ENCODE peak calls at places on chromosome 19, in six cellular contexts. Q is T-cell; D is Karpas-422; I is stimulated activated naive B cell treated with anti-CD40 and anti-IgM and Interleukin-4, amounts not matched to agents 10 μg/mL and 1 μg/mL and 100 μg/mL, for 72 hours; H is GM23338; A is activated CD8-positive, alpha-beta memory T cell treated with anti-CD3 and anti-CD28 coated beads, Interleukin-2, amount 10 ng/mL, durations not matched to agents 7 days and 5 days. E is an unnamed sample.

GRCh38 chr19:5154129-5154798 is 185.4 kb downstream of the KDM4B start:
- DNase-seq in D (peak), H (peak), Q (peak), A (no peak), I (no peak), E (peak)

GRCh38 chr19:55251296-55252081 is 7.3 kb downstream of the PPP6R1 start:
- DNase-seq in Q (no peak), D (peak), H (no peak), A (peak), I (peak), E (peak)

GRCh38 chr19:743168-743687 is 7.7 kb upstream of the MISP start:
- DNase-seq in H (peak), Q (no peak), D (no peak), A (no peak), I (no peak), E (no peak)

GRCh38 chr19:40371802-40372122 is 18.2 kb downstream of the HIPK4 start:
- DNase-seq in H (no peak), Q (no peak), D (no peak), A (no peak), I (no peak), E (no peak)

GRCh38 chr19:45508931-45509691 is 1.8 kb downstream of the VASP start:
- DNase-seq in H (peak), A (peak), D (peak), Q (no peak), I (peak), E (peak)

GRCh38 chr19:17538684-17539287 is 16.7 kb upstream of the COLGALT1 start:
- DNase-seq in Q (no peak), H (peak), A (no peak), I (no peak), D (peak), E (no peak)

GRCh38 chr19:10228925-10229324 is 2.2 kb downstream of the S1PR2 start:
- DNase-seq in D (peak), A (peak), I (no peak), Q (peak), H (peak), E (peak)

GRCh38 chr19:10936661-10937084 is 8.1 kb downstream of the TIMM29 start:
- DNase-seq in H (peak), D (peak), Q (no peak), A (peak), I (no peak), E (peak)

GRCh38 chr19:3798137-3798536 is 12.0 kb upstream of the MATK start:
- DNase-seq in A (peak), H (no peak), Q (peak), D (no peak), I (no peak), E (peak)

GRCh38 chr19:17180997-17181702 is 34.0 kb upstream of the USE1 start:
- DNase-seq in A (no peak), I (no peak), Q (no peak), D (no peak), H (peak), E (no peak)

GRCh38 chr19:47005873-47006272 is 13.8 kb upstream of the NPAS1 start:
- DNase-seq in A (no peak), H (peak), Q (no peak), I (no peak), D (peak), E (no peak)

GRCh38 chr19:3162418-3163229 is 15.9 kb upstream of the S1PR4 start:
- DNase-seq in A (peak), H (peak), I (no peak), D (peak), Q (no peak), E (peak)

GRCh38 chr19:48442116-48443035 is 3.4 kb upstream of the GRWD1 start:
- DNase-seq in I (no peak), H (peak), A (no peak), Q (no peak), D (no peak), E (no peak)

GRCh38 chr19:531753-532571 is at the start of gene CDC34:
- DNase-seq in I (no peak), A (no peak), H (no peak), D (peak), Q (no peak), E (no peak)

GRCh38 chr19:3196064-3196932 is 10.6 kb downstream of the NCLN start:
- DNase-seq in H (no peak), D (no peak), I (no peak), A (no peak), Q (no peak), E (no peak)

GRCh38 chr19:19900124-19900523 is 622 bp upstream of the ZNF93 start:
- DNase-seq in H (peak), Q (no peak), A (peak), I (no peak), D (no peak), E (peak)

GRCh38 chr19:12723643-12724426 is at the start of gene TNPO2:
- DNase-seq in Q (peak), I (peak), A (peak), H (peak), D (peak), E (peak)

GRCh38 chr19:30924670-30925069 is 424.6 kb downstream of the TSHZ3 start:
- DNase-seq in I (no peak), A (no peak), H (no peak), Q (no peak), D (no peak), E (no peak)

GRCh38 chr19:47209323-47210179 is 21.4 kb downstream of the BBC3 start:
- DNase-seq in H (peak), Q (no peak), I (no peak), A (no peak), D (peak), E (no peak)

GRCh38 chr19:54481326-54481930 is 8.3 kb upstream of the CDC42EP5 start:
- DNase-seq in I (no peak), H (peak), A (no peak), D (peak), Q (no peak), E (peak)

GRCh38 chr19:10137751-10138682 is 18.3 kb upstream of the EIF3G start:
- DNase-seq in A (no peak), I (no peak), H (no peak), Q (no peak), D (no peak), E (no peak)

E was measured in activated CD8-positive, alpha-beta T cell treated with anti-CD3 and anti-CD28 coated beads, Interleukin-2, amount 10 ng/mL, durations not matched to agents 7 days and 5 days.